ENCODE peak calls at places on chromosomes 12 and 14, in four cellular contexts. Q is K562, R is SK-N-SH, J is HepG2. H is an unnamed sample.

GRCh38 chr12:42560977-42561376 is 28.6 kb downstream of the PRICKLE1 start:
- DNase-seq in R (no peak), Q (no peak), J (no peak), H (no peak)

GRCh38 chr14:32564591-32564990 is 235.5 kb downstream of the AKAP6 start:
- DNase-seq in R (no peak), Q (no peak), J (no peak), H (no peak)

GRCh38 chr14:74619672-74620131 is 7.7 kb upstream of the LTBP2 start:
- DNase-seq in R (no peak), J (peak), Q (peak), H (no peak)

GRCh38 chr12:30796891-30797371 is 42.2 kb upstream of the CAPRIN2 start:
- DNase-seq in J (no peak), Q (no peak), R (peak), H (no peak)

GRCh38 chr12:76083761-76084276 is 666 bp downstream of the NAP1L1 start:
- DNase-seq in R (peak), J (peak), Q (peak), H (no peak)

GRCh38 chr14:72463291-72463866 is 430.5 kb downstream of the DPF3 start:
- DNase-seq in Q (no peak), J (no peak), R (no peak), H (peak)

GRCh38 chr12:71014180-71014785 is 93.7 kb upstream of the PTPRR start:
- DNase-seq in R (peak), J (peak), Q (peak), H (peak)

GRCh38 chr12:42759622-42760273 is 170.2 kb upstream of the PRICKLE1 start:
- DNase-seq in Q (no peak), J (no peak), R (no peak), H (no peak)

GRCh38 chr12:94099191-94099983 is 49.0 kb upstream of the PLXNC1 start:
- DNase-seq in R (peak), J (no peak), Q (peak), H (no peak)

GRCh38 chr12:14280921-14281320 is 84.6 kb upstream of the ATF7IP start:
- DNase-seq in R (no peak), Q (no peak), J (no peak), H (no peak)

GRCh38 chr12:6563448-6564050 is 4.5 kb downstream of the NOP2 start:
- DNase-seq in R (peak), J (peak), Q (peak), H (no peak)
- TF ChIP-seq ELF1 in R (no peak), J (no peak), Q (no peak), H (no peak)

GRCh38 chr14:65072937-65073336 is 29.4 kb downstream of the MAX start:
- DNase-seq in R (no peak), Q (peak), J (no peak), H (no peak)
- H3K9ac ChIP-seq in R (no peak), Q (no peak), J (no peak), H (no peak)

GRCh38 chr12:12803186-12803585 is 10.0 kb upstream of the DDX47 start:
- DNase-seq in Q (peak), J (peak), R (peak), H (peak)
- TF ChIP-seq ELF1 in Q (no peak), J (no peak), R (peak), H (no peak)

GRCh38 chr14:68576031-68576430 is 216.8 kb downstream of the ZFP36L1 start:
- DNase-seq in Q (no peak), R (no peak), J (no peak), H (no peak)
- H3K9ac ChIP-seq in Q (no peak), R (no peak), J (no peak), H (peak)

DNA sequence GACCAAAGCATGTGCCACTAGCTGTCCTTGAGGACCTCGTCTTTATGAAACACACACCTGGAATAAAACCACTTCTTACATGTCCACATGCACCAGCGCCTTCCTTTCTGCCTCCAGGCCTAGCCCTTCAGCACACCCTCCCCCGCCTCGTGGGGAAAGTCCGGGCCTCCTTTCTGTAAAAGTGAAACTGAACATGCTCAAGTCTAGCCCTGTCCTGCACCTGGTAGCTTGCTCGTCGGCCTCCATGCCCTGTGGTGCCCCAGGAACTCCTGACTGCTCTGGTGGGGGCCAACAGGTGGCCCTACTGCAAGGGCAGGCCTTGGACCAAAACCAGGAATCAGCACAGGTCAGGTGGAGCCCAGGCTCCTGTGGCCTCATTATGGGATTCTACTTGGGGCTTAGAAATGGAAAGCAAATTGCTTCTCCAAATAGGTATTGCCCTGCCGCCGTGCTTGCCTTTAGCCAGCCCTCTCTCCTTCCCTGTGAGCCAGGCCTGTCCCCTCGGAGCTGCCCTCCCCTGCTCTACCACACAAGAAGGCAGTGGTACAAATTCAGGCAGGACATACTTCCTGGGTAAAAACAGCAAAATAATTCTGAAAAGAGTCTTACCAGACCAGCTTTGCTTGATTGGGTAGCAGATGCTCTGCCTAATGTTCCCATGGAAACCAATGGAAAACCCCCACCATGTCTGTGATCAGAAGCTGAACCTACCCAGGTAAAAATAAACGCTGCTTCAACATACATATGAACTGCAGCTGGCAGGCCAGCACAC is 43.5 kb downstream of the ERH start:
- DNase-seq in J (peak), Q (no peak), R (no peak), H (no peak)
- TF ChIP-seq ELF1 in J (no peak), Q (no peak), R (no peak), H (no peak)

DNA sequence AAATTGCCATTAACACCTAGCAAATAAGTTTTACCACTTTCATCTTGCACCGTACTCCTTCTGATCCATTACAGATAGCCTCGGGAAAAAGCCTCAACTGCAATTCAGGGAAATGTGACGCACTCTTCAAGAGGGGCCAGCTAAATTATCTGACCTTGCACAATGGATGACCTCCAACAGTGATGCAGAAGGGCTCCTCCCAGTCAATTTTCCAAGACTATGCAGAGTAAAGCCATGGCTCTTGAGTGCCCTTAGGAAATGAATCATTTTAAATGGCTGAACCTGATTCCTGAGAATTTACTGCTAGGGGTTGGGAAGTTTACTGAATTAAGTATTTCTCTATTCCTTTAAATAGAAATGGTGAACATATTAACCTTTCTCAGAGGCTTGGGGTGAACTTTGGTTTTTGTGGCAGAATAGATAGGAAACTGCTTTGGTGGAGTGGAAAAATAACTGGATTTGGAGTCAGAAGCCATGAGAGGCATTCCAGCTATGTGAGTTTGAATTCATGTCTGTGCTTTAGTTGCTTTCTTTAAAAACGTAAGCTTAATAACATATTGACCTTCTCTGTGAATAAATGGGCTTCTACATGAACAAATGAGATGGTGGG is 64.8 kb upstream of the OVCH1 start:
- DNase-seq in R (no peak), J (no peak), Q (no peak), H (no peak)
- H3K9ac ChIP-seq in R (no peak), J (no peak), Q (no peak), H (no peak)

DNA sequence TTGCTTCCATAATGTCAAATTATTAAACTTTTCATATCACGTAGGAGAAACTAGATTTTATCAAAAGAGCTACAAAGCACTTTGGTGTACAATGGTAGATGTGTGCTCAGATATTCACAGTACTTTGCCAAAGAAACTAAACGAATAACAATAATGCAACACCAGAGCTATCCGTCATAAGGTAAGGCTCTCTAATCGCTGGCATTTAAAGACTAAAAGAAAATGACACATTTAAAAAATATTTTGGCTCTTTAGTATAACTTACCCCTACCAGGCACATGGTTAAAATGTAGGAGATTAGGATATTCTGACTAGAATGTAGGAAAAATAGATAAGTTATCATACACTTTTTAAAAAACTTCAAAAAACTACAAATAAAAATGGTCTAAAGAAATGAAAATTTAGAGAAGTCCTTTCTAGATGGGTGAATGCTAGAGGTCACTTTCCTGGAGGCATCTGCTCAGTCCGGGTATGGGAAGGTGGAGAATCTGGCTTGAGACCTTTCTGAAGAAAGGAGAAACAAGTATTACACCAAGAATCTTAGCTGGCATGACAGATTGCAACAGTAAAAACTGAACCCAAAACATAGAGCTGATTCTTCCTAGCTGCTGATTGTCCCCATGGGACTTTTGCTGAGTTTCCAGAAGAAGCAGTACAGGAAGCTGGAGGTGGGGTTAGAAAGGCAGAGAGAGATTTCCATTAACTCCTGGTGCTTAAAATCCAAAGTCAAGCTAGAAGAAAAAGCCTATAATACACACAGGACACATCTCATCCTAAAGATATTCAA is 67.9 kb downstream of the FAR2 start:
- DNase-seq in R (no peak), Q (no peak), J (no peak), H (no peak)
- TF ChIP-seq ELF1 in R (no peak), Q (no peak), J (no peak), H (no peak)

GRCh38 chr14:68580096-68580640 is 212.7 kb downstream of the ZFP36L1 start:
- DNase-seq in Q (no peak), R (no peak), J (no peak), H (no peak)

GRCh38 chr14:68585690-68586089 is 207.2 kb downstream of the ZFP36L1 start:
- DNase-seq in Q (no peak), R (peak), J (no peak), H (no peak)

GRCh38 chr14:68580676-68581075 is 212.2 kb downstream of the ZFP36L1 start:
- DNase-seq in R (no peak), Q (no peak), J (no peak), H (no peak)

GRCh38 chr14:68583527-68584275 is 209.2 kb downstream of the ZFP36L1 start:
- DNase-seq in Q (no peak), R (no peak), J (no peak), H (no peak)

DNA sequence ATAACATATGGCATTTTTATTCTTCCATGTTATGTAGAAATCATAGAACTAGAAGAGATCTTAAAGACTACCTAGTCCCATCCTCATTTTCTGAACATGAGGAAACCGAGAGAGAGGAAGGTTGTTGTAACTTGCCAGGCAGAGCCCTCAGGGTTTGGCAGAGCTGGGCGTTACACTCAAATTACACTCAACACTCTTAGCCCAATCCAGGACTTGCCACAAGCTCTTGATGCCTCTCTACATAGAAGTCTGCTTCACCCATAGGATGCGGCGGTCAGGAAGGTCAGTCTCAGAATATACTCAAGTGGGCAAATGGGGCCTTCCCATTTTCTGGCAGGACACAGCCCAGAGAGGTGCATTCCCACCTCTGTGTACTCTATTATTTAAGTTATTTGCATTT is 208.1 kb downstream of the ZFP36L1 start:
- DNase-seq in J (no peak), R (no peak), Q (no peak), H (no peak)
- H3K9ac ChIP-seq in J (no peak), R (no peak), Q (no peak), H (no peak)

GRCh38 chr14:76863724-76864407 is 37.7 kb downstream of the LRRC74A start:
- DNase-seq in R (no peak), Q (no peak), J (peak), H (no peak)

GRCh38 chr14:76856769-76857168 is 30.6 kb downstream of the LRRC74A start:
- DNase-seq in J (no peak), R (no peak), Q (no peak), H (no peak)

GRCh38 chr14:76862546-76863282 is 36.5 kb downstream of the LRRC74A start:
- DNase-seq in R (no peak), J (no peak), Q (no peak), H (no peak)

GRCh38 chr14:76866469-76866868 is 40.3 kb downstream of the LRRC74A start:
- DNase-seq in R (no peak), Q (no peak), J (no peak), H (no peak)

GRCh38 chr14:76861574-76862255 is 35.5 kb downstream of the LRRC74A start:
- DNase-seq in J (no peak), Q (no peak), R (no peak), H (no peak)
- TF ChIP-seq ELF1 in J (no peak), Q (no peak), R (no peak), H (no peak)

GRCh38 chr12:106113042-106113441 is 25.7 kb downstream of the NUAK1 start:
- DNase-seq in R (no peak), Q (no peak), J (no peak), H (peak)
- H3K9ac ChIP-seq in R (peak), Q (no peak), J (no peak), H (no peak)